ENCODE peak calls at places on chromosomes 6 and 20, in nine cellular contexts. Q is hepatocyte; X is right lobe of liver; K is prostate gland; R is foreskin fibroblast; F is astrocyte of the spinal cord; H is stomach; A is CD8-positive, alpha-beta T cell; D is mesendoderm. J is an unnamed sample.

GRCh38 chr6:33320315-33321181 is 3.0 kb upstream of the ZBTB22 start:
- DNase-seq in K (no peak), A (no peak), F (peak), Q (peak), H (peak), D (peak), R (peak), X (peak), J (peak)

GRCh38 chr20:21520702-21521595 is 7.1 kb upstream of the NKX2-2 start:
- DNase-seq in R (peak), F (no peak), H (no peak), X (no peak), A (no peak), D (peak), K (no peak), Q (no peak), J (peak)

GRCh38 chr6:111417946-111418345 is 65.1 kb downstream of the REV3L start:
- DNase-seq in D (no peak), K (no peak), H (no peak), F (no peak), X (no peak), Q (no peak), R (no peak), A (no peak), J (no peak)

GRCh38 chr6:47308674-47309325 is 905 bp downstream of the TNFRSF21 start:
- DNase-seq in K (peak), R (peak), Q (peak), A (no peak), F (peak), H (peak), X (peak), D (peak), J (peak)

GRCh38 chr6:125022391-125022989 is 60.3 kb downstream of the RNF217 start:
- DNase-seq in A (no peak), K (no peak), F (no peak), H (no peak), X (no peak), D (no peak), R (peak), Q (no peak), J (no peak)

GRCh38 chr6:86869500-86869899 is 67.8 kb upstream of the HTR1E start:
- DNase-seq in X (no peak), H (no peak), D (no peak), A (no peak), K (no peak), F (no peak), R (no peak), Q (no peak), J (no peak)

GRCh38 chr6:28940294-28940858 is 16.6 kb upstream of the TRIM27 start:
- DNase-seq in R (peak), F (no peak), X (no peak), D (peak), A (peak), Q (peak), H (no peak), K (peak), J (no peak)

GRCh38 chr20:5354871-5355270 is 38.1 kb upstream of the PROKR2 start:
- DNase-seq in X (no peak), H (no peak), F (no peak), A (no peak), R (no peak), K (no peak), D (no peak), Q (no peak), J (no peak)

GRCh38 chr20:18832801-18833200 is 19.2 kb downstream of the SCP2D1 start:
- DNase-seq in K (no peak), Q (no peak), X (no peak), A (no peak), H (no peak), F (no peak), D (no peak), R (no peak), J (no peak)

GRCh38 chr20:64112691-64113443 is 5.5 kb upstream of the NPBWR2 start:
- DNase-seq in F (no peak), A (peak), K (no peak), Q (no peak), R (no peak), H (peak), X (peak), D (no peak), J (no peak)

GRCh38 chr6:160927416-160927815 is 64.2 kb upstream of the MAP3K4 start:
- DNase-seq in H (no peak), D (no peak), Q (no peak), F (no peak), X (no peak), K (no peak), R (no peak), A (no peak), J (no peak)

GRCh38 chr6:17919494-17919893 is 67.9 kb downstream of the KIF13A start:
- DNase-seq in A (no peak), H (no peak), Q (no peak), D (no peak), F (no peak), R (no peak), X (no peak), K (no peak), J (no peak)

GRCh38 chr6:89272611-89273010 is 42.5 kb downstream of the GABRR2 start:
- DNase-seq in A (no peak), X (no peak), H (no peak), Q (no peak), K (no peak), F (no peak), R (no peak), D (no peak), J (no peak)
- H3K4me3 ChIP-seq in A (no peak), X (no peak), H (no peak), Q (no peak), K (no peak), F (no peak), R (no peak), D (no peak), J (no peak)

DNA sequence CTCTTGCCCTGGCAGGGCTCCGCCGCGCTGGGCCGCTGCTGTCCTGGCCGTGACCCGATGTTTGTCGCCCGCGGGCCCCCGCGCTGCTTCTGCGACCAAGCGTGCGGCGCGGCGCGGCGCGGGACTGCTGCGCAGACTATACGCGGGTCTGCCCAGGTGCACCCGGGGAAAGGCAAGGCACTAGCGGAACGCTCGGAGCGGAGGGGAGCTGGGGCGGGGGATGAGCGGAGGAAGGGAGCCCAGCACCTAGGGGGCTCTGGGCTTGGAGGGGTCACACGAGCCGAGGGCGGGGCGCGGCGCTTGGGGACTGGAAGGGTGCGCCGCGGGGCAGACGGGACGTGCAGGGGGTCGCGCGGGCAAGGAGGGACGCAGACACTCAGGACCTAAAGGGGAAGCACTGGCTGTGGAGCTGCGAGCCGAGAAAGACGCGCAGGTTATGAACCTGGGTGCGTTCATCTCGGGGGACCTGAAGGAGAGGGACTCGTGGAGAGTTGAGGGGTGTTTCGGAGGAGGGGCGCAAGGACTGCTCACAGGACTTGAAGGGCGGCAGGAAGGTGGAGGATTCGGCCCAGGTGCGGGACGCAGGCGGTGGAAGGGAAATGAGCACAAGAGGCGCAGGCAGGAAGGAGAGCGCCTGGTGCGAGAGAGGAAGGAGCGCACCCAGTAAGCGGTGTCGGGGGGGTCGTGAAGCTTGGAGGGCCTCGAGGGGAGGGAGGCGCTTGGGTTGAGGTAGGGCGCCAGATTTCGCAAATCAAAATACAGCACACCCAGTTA is 40.8 kb upstream of the ZNFX1 start:
- DNase-seq in K (no peak), X (peak), F (no peak), Q (peak), D (peak), R (no peak), A (peak), H (no peak), J (no peak)
- H3K4me3 ChIP-seq in K (peak), X (peak), F (no peak), Q (no peak), D (peak), R (no peak), A (peak), H (peak), J (peak)

DNA sequence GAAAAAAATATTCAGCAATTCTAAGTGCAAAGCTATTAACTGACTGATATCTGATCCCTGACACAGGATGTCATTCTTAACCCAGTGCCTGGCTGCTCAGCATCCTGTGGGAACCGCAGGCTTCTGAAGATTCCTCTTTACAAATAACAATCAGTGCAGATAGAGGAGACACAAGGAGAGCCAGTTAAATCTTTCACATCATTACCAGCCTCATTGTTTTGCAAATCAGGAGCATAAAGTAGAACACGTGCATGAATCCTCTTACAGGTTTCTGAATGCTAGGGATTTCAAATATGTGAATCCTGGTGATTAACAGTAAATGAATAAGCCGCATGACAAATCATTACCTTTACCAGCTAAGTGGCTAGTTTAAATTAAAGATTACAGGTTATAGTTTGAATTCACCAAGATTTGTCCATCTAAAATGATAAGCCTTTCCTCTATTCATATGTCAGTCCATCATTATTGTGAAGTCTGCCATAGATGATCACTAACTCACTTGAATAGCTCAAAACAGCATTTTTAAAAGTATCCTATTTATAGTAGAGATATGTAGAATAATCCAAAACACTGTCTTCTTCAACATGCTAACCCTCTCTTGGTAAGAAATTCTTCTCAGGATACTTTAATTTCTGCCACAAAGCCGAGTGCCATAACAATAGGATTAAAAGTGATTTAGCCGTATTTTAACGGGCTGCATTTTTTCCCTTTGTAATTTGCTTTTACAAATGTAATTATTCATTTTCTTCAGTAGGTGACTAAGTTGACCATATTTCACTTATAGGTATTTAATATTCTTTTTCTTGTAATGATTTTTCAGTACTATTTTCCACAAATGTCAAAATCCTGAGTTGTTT is 367.3 kb upstream of the EPHA7 start:
- DNase-seq in K (no peak), H (no peak), R (peak), D (peak), A (no peak), Q (no peak), X (no peak), F (peak), J (no peak)
- H3K4me3 ChIP-seq in K (no peak), H (no peak), R (no peak), D (no peak), A (no peak), Q (no peak), X (no peak), F (no peak), J (no peak)

DNA sequence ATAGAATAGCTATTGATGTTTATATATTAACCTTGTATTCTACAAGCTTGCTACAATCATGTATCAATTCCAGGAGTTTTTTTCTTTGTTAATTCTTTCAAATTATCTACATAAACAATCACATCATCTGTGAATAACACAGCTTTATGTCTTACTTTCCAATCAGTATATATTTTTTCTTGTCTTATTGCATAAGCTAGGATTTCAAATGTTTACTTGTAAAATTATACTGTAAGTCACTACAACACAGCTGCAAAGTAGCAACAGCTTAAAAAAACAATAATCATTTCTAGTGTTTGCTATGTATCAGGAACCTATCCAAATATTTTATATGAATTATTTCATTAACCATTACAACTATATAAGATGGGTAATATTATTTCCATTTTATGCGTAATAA is 270.4 kb downstream of the KIF16B start:
- DNase-seq in Q (no peak), K (no peak), H (no peak), R (no peak), F (no peak), D (no peak), X (no peak), A (no peak), J (no peak)
- H3K4me3 ChIP-seq in Q (no peak), K (no peak), H (no peak), R (no peak), F (no peak), D (no peak), X (no peak), A (no peak), J (no peak)

GRCh38 chr6:147841749-147842148 is 333.3 kb downstream of the SAMD5 start:
- DNase-seq in X (no peak), F (no peak), R (no peak), K (no peak), Q (no peak), D (no peak), A (no peak), H (no peak), J (no peak)
- H3K4me3 ChIP-seq in X (no peak), F (no peak), R (no peak), K (no peak), Q (no peak), D (no peak), A (no peak), H (no peak), J (no peak)

DNA sequence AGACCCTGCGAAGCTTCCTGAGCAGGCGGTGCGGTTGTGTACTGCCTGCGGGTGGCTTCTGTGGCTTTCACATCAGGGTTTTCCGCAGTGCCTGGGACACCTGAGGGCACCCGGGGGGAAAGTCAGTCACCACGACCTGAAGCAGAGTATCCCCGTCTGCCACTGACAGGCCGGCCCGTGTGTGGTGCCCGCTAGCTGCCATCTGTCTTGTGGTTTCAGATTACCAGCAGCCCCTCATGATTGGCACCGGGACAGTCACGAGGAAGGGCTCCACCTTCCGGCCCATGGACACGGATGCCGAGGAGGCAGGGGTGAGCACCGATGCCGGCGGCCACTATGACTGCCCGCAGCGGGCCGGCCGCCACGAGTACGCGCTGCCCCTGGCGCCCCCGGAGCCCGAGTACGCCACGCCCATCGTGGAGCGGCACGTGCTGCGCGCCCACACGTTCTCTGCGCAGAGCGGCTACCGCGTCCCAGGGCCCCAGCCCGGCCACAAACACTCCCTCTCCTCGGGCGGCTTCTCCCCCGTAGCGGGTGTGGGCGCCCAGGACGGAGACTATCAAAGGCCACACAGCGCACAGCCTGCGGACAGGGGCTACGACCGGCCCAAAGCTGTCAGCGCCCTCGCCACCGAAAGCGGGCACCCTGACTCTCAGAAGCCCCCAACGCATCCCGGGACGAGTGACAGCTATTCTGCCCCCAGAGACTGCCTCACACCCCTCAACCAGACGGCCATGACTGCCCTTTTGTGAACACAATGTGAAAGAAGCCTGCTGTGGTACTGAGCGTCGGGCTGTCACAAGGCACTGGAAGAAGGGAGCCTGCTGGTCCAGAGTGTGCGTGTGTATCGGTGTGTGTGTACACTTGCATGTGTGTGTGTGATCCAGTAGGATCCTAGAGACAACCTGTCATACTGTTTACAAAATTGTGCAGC is 54.4 kb downstream of the GOPC start:
- DNase-seq in D (no peak), F (peak), H (peak), X (peak), K (peak), A (peak), R (peak), Q (no peak), J (no peak)
- H3K4me3 ChIP-seq in D (no peak), F (peak), H (peak), X (peak), K (peak), A (peak), R (no peak), Q (no peak), J (peak)

GRCh38 chr6:13300649-13301590 is 27.4 kb downstream of the TBC1D7 start:
- DNase-seq in A (no peak), D (peak), K (no peak), H (no peak), R (no peak), Q (no peak), X (no peak), F (no peak), J (no peak)

GRCh38 chr6:13304101-13304500 is 24.2 kb downstream of the TBC1D7 start:
- DNase-seq in H (no peak), X (no peak), K (no peak), Q (no peak), D (no peak), F (no peak), A (no peak), R (no peak), J (no peak)

GRCh38 chr6:13302751-13303667 is 25.3 kb downstream of the TBC1D7 start:
- DNase-seq in F (peak), D (peak), H (peak), A (peak), R (peak), X (peak), Q (peak), K (no peak), J (peak)

GRCh38 chr6:13303668-13304017 is 24.7 kb downstream of the TBC1D7 start:
- DNase-seq in K (no peak), R (peak), H (peak), F (peak), A (no peak), Q (peak), D (no peak), X (peak), J (peak)

DNA sequence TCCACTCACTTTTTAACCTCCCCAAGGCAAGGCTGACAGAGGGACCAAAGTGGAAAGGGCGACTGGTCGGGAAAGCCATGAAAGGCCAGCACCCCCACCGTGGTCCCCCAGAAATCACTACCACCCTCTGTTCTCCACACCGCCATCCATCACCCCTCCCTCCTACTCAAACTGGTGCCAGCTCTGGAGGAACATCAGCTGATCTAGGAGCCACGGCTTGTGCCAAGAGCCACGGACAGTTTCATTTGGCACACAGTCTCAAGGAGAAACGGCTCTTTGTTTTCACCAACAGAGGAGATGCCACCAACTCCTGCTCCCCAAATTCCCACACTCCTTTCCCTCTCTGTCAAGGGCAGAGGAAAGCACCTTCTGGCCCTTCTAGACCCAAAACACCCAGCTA is 26.0 kb downstream of the TBC1D7 start:
- DNase-seq in Q (no peak), X (no peak), D (no peak), H (no peak), R (no peak), A (no peak), K (no peak), F (no peak), J (peak)
- H3K4me3 ChIP-seq in Q (no peak), X (no peak), D (no peak), H (no peak), R (no peak), A (no peak), K (no peak), F (no peak), J (peak)